ENCODE peak calls at places on chromosomes 5 and 9, in six cellular contexts. N, Y, A, O, J and V are unnamed samples.

GRCh38 chr5:62154758-62155157 is 151.2 kb upstream of the KIF2A start:
- DNase-seq in N (no peak), Y (no peak), A (no peak), O (no peak), J (no peak), V (no peak)

GRCh38 chr5:1883925-1884637 is 1.4 kb upstream of the IRX4 start:
- DNase-seq in N (no peak), Y (no peak), A (no peak), O (no peak), J (no peak), V (no peak)

GRCh38 chr5:176144508-176144907 is 93.7 kb upstream of the SIMC1 start:
- DNase-seq in N (no peak), Y (no peak), A (no peak), O (no peak), J (no peak), V (no peak)

GRCh38 chr5:157400741-157401140 is 59.3 kb upstream of the NIPAL4 start:
- DNase-seq in N (no peak), Y (no peak), A (no peak), O (no peak), J (no peak), V (no peak)

GRCh38 chr9:112624711-112625707 is 92.9 kb downstream of the INIP start:
- DNase-seq in N (no peak), Y (no peak), A (no peak), O (no peak), J (no peak), V (no peak)

GRCh38 chr9:109906766-109907382 is 126.9 kb downstream of the PALM2AKAP2 start:
- DNase-seq in N (no peak), Y (no peak), A (peak), O (peak), J (no peak), V (no peak)

GRCh38 chr5:150409638-150410523 is 2.8 kb downstream of the CD74 start:
- DNase-seq in N (peak), Y (peak), A (peak), O (peak), J (peak), V (peak)

GRCh38 chr9:89598926-89599325 is 5.9 kb upstream of the GADD45G start:
- DNase-seq in N (no peak), Y (no peak), A (no peak), O (no peak), J (no peak), V (no peak)

GRCh38 chr9:109251080-109251775 is 69.6 kb downstream of the EPB41L4B start:
- DNase-seq in N (no peak), Y (no peak), A (peak), O (peak), J (no peak), V (no peak)

GRCh38 chr5:52690236-52690685 is 97.5 kb upstream of the ITGA1 start:
- DNase-seq in N (no peak), Y (no peak), A (peak), O (no peak), J (no peak), V (no peak)

GRCh38 chr9:125739442-125739841 is 7.7 kb upstream of the PBX3 start:
- DNase-seq in N (no peak), Y (no peak), A (no peak), O (no peak), J (no peak), V (no peak)

GRCh38 chr5:17156463-17156862 is 61.0 kb upstream of the BASP1 start:
- DNase-seq in N (no peak), Y (no peak), A (no peak), O (no peak), J (no peak), V (no peak)

GRCh38 chr9:37994639-37995347 is 74.2 kb downstream of the SHB start:
- DNase-seq in N (peak), Y (peak), A (no peak), O (no peak), J (peak), V (no peak)

GRCh38 chr9:114844766-114845165 is 38.9 kb upstream of the TNFSF15 start:
- DNase-seq in N (no peak), Y (no peak), A (no peak), O (no peak), J (no peak), V (no peak)

GRCh38 chr9:36867672-36868471 is 166.2 kb downstream of the PAX5 start:
- DNase-seq in N (no peak), Y (no peak), A (no peak), O (peak), J (no peak), V (no peak)

GRCh38 chr9:127455299-127455992 is 4.1 kb downstream of the LRSAM1 start:
- DNase-seq in N (peak), Y (no peak), A (peak), O (no peak), J (no peak), V (no peak)

GRCh38 chr5:57987552-57987951 is 472.3 kb downstream of the PLK2 start:
- DNase-seq in N (no peak), Y (no peak), A (no peak), O (no peak), J (no peak), V (no peak)

GRCh38 chr5:54644226-54644625 is 126.7 kb downstream of the SNX18 start:
- DNase-seq in N (no peak), Y (no peak), A (peak), O (no peak), J (no peak), V (no peak)

GRCh38 chr5:138037271-138037670 is 4.4 kb upstream of the FAM13B start:
- DNase-seq in N (no peak), Y (no peak), A (no peak), O (no peak), J (no peak), V (no peak)

GRCh38 chr5:170148430-170149205 is 42.9 kb downstream of the FOXI1 start:
- DNase-seq in N (no peak), Y (no peak), A (no peak), O (no peak), J (no peak), V (no peak)

GRCh38 chr5:55308254-55308836 is 556 bp downstream of the MTREX start:
- DNase-seq in N (peak), Y (no peak), A (peak), O (peak), J (no peak), V (no peak)

GRCh38 chr9:36306481-36307306 is 48.4 kb upstream of the GNE start:
- DNase-seq in N (peak), Y (no peak), A (no peak), O (peak), J (no peak), V (no peak)

GRCh38 chr9:89678394-89679005 is 73.7 kb downstream of the GADD45G start:
- DNase-seq in N (no peak), Y (no peak), A (no peak), O (no peak), J (no peak), V (no peak)

GRCh38 chr9:132182609-132183073 is 20.8 kb downstream of the NTNG2 start:
- DNase-seq in N (no peak), Y (no peak), A (no peak), O (no peak), J (no peak), V (no peak)

GRCh38 chr5:121171361-121171760 is 680.3 kb upstream of the FTMT start:
- DNase-seq in N (no peak), Y (no peak), A (no peak), O (no peak), J (no peak), V (no peak)

GRCh38 chr9:128656416-128657343 is at the start of gene DYNC2I2:
- DNase-seq in N (peak), Y (peak), A (peak), O (peak), J (peak), V (peak)

DNA sequence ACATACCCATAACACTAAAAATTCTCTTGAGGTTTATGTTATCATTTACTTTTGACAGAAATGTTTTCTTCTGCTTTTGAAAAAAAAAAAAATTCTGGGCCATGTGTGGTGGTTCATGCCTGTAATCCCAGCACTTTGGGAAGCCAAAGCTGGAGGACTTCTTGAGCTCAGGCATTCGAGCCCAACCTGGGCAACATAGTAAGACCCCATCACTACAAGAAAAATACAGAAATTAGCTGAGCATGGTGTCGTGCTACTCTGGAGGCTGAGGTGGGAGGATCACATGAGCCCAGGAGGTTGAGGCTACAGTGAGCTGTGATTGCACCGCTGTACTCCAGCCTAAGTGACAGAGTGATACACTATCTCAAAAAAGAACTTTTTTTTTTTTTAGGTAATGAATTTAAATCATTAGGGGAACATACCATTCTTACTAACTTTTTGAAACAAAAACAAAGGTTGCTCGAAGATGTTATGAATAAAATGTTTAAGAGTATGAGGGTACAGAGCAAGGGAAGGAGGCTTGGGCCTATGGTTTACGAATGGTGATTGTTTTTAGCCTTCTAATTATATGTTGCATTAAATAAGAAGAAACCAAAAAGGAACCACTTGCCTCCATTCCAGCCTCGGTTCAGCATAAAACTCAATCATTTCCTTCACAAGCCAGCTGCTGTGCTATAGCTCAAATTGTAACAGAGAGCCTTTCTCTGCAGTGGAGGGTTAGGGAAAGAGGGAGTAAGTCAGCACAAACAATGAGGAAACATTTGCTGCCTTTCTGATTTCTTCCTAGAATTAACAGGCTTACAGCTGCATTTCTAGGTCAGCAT is 148.6 kb upstream of the DMRT1 start:
- DNase-seq in N (no peak), Y (no peak), A (no peak), O (peak), J (no peak), V (no peak)
- TF ChIP-seq CTCF in N (no peak), Y (no peak), A (no peak), O (no peak), J (no peak), V (no peak)

DNA sequence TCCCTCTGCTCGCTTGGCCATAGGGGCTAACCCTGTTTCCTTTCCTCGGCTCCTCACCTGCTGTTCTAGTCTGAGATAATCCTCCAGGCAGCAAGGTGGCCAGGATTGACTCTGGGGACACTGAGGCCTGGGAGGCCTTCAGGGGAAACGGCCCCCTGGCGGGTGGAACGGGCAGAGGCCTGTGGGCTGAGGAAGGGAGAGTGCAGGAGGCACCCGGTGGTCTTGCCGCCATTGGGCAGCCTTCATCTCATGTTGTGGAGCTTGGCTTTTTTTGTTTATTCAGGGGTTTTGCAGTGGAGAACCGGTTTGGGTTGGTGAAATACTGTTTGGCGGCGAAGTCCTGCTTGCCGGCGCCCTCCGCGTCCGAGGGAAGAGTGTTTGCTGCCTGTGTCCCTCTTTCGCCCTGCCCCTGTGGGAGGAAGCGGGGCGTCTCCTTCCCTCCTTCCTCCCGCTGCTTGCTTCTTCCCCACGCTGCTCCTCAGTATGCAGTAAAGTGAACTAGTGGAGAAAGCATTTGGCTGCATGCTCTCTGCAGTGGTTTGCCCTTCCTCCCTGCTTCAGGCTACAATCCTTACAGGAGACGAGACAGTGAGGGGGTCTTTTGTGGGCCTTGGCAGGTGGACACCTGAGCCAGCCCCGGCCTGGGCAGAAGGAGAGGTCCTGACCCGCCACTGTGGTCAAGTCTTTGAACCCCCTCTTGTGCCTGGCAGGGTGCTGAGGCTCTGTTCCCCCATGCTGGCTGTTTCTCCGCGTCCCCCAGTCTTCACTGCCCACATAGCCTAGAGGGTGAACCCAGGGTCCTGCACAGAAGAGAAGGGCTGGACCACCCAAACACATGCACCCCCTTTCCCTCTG is 30.8 kb upstream of the PRDM12 start:
- DNase-seq in N (no peak), Y (peak), A (no peak), O (no peak), J (no peak), V (no peak)
- TF ChIP-seq CTCF in N (no peak), Y (no peak), A (no peak), O (no peak), J (no peak), V (no peak)

DNA sequence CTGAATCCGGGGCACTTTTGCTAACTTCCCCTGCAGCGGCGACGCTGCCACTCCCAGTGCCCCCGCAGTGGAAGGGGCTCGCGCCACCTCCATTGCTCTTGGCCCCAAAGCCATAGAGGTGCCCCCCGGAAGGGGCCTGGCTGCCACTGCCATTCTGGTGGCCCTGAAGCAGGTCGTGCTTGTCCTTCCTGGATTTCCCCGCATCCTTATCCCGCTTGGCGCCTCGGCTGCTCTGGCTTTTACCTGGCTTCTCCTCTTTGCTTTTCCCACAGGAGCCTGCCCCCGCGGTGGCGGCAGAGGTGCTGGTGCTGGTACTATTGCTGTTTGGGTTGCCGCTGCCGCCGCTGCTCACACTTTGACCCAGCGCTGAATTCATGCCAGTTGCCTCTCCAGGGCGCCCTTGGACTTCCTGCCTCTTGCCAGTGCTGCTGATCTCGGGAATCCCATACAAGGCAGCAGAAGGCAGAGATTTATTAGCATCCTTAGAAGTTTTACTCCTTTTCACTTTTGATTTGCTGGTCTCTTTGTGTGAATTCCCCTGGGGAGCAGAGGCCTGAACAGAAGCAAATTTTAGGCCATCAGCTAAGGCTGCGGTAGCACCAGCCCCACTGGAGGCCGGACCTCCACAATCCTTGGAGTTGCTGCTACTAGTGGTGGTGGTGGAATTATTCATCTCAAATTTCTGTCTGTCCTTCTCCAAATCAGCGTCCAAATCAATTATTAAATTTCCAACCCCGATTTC is 2.1 kb downstream of the ZNF608 start:
- DNase-seq in N (no peak), Y (peak), A (no peak), O (no peak), J (peak), V (no peak)
- TF ChIP-seq CTCF in N (no peak), Y (no peak), A (no peak), O (no peak), J (peak), V (no peak)

GRCh38 chr9:130451509-130452388 is 7.0 kb downstream of the ASS1 start:
- DNase-seq in N (peak), Y (peak), A (peak), O (peak), J (no peak), V (peak)
- TF ChIP-seq CTCF in N (peak), Y (no peak), A (peak), O (peak), J (peak), V (peak)

DNA sequence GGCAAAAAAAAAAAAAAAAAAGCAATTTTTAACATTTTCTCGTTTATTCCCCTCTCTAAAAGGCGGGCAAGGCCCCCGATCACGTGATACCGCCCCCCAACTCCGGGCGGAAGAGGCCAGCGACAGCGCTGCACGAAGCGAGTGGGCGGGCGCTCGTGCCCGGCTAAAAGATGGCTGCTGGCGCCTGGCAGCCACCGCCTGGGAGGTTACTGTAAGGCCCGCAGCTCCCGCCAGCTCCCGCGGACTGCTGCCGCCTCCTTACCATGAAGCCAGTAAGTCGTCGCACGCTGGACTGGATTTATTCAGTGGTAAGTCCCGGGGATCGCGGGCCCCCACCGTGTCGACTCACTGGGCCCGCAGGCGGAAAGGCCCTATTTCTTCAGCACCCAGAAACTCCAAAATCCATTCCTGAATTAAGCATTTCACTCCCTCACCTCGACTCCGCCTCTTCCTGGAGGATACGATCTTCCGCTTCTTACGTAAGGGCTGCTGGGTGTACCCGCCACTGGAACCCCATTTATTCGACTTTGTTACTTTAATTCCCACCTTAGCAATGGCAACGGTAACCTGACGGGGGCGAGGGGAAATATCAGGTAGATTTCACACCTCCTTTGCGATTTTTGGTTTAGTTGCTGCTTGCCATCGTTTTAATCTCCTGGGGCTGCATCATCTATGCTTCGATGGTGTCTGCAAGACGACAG is at the start of the genes SMIM27 and TOPORS:
- DNase-seq in N (peak), Y (peak), A (peak), O (peak), J (peak), V (peak)
- TF ChIP-seq CTCF in N (no peak), Y (no peak), A (no peak), O (no peak), J (no peak), V (no peak)